ENCODE peak calls at places on chromosome 16, in five cellular contexts. Z is stomach, X is HCT116, N is breast epithelium, W is transverse colon. H is an unnamed sample.

GRCh38 chr16:27253526-27253930 is 15.0 kb downstream of the NSMCE1 start:
- DNase-seq in Z (no peak), X (peak; percentile 65), N (no peak), W (no peak), H (no peak)

GRCh38 chr16:16028311-16028999 is 79.0 kb downstream of the ABCC1 start:
- DNase-seq in Z (peak; percentile 77), X (no peak), N (no peak), W (peak; percentile 55), H (no peak)

GRCh38 chr16:4767872-4768548 is 1.0 kb upstream of the ZNF500 start:
- DNase-seq in Z (no peak), X (peak; percentile 8), N (no peak), W (peak; percentile 40), H (no peak)

GRCh38 chr16:47574091-47575054 is 113.2 kb downstream of the PHKB start:
- DNase-seq in Z (no peak), X (no peak), N (no peak), W (no peak), H (no peak)

GRCh38 chr16:54054237-54054780 is 232.3 kb downstream of the IRX3 start:
- DNase-seq in Z (no peak), X (no peak), N (no peak), W (no peak), H (no peak)

GRCh38 chr16:66886346-66886745 is 6.0 kb downstream of the PDP2 start:
- DNase-seq in Z (no peak), X (no peak), N (no peak), W (no peak), H (no peak)

GRCh38 chr16:58077796-58078195 is 51.4 kb downstream of the CFAP20 start:
- DNase-seq in Z (no peak), X (no peak), N (no peak), W (no peak), H (no peak)

GRCh38 chr16:65214196-65214595 is 92.3 kb upstream of the CDH11 start:
- DNase-seq in Z (no peak), X (no peak), N (no peak), W (no peak), H (no peak)

GRCh38 chr16:13471036-13471435 is 448.9 kb upstream of the ERCC4 start:
- DNase-seq in Z (no peak), X (no peak), N (no peak), W (no peak), H (no peak)

GRCh38 chr16:3879258-3879886 is 1.1 kb downstream of the CREBBP start:
- DNase-seq in Z (peak; percentile 27), X (no peak), N (no peak), W (peak; percentile 25), H (peak; percentile 14)

GRCh38 chr16:30010817-30011504 is at the start of gene DOC2A:
- DNase-seq in Z (no peak), X (no peak), N (no peak), W (no peak), H (no peak)

GRCh38 chr16:70746708-70747424 is 54.1 kb downstream of the VAC14 start:
- DNase-seq in Z (peak; percentile 85), X (peak; percentile 75), N (peak; percentile 74), W (peak; percentile 82), H (peak; percentile 91)

GRCh38 chr16:17470002-17470870 is 524 bp downstream of the XYLT1 start:
- DNase-seq in Z (no peak), X (no peak), N (no peak), W (peak; percentile 27), H (no peak)

GRCh38 chr16:17312100-17312732 is 158.5 kb downstream of the XYLT1 start:
- DNase-seq in Z (peak; percentile 70), X (peak; percentile 73), N (peak; percentile 71), W (peak; percentile 89), H (peak; percentile 69)

GRCh38 chr16:4507588-4508345 is 30.8 kb downstream of the CDIP1 start:
- DNase-seq in Z (no peak), X (no peak), N (no peak), W (no peak), H (no peak)

GRCh38 chr16:74607967-74608356 is 1.0 kb upstream of the GLG1 start:
- DNase-seq in Z (no peak), X (no peak), N (no peak), W (no peak), H (no peak)

GRCh38 chr16:64534180-64534780 is 587.6 kb downstream of the CDH11 start:
- DNase-seq in Z (no peak), X (no peak), N (no peak), W (no peak), H (no peak)

GRCh38 chr16:78763821-78764440 is 664.5 kb downstream of the WWOX start:
- DNase-seq in Z (no peak), X (no peak), N (no peak), W (no peak), H (no peak)

GRCh38 chr16:19291459-19291858 is 5.9 kb downstream of the CLEC19A start:
- DNase-seq in Z (no peak), X (no peak), N (no peak), W (no peak), H (no peak)

GRCh38 chr16:10965440-10966039 is 21.2 kb downstream of the CLEC16A start:
- DNase-seq in Z (no peak), X (no peak), N (no peak), W (no peak), H (no peak)

GRCh38 chr16:582614-583331 is 7.1 kb upstream of the RAB40C start:
- DNase-seq in Z (peak; percentile 86), X (no peak), N (no peak), W (no peak), H (no peak)

GRCh38 chr16:63312343-63312742 is 1276.1 kb upstream of the CDH8 start:
- DNase-seq in Z (no peak), X (no peak), N (no peak), W (no peak), H (no peak)

GRCh38 chr16:86011532-86011931 is 112.6 kb downstream of the IRF8 start:
- DNase-seq in Z (no peak), X (no peak), N (peak; percentile 28), W (no peak), H (no peak)

GRCh38 chr16:75250809-75251279 is 580 bp downstream of the BCAR1 start:
- DNase-seq in Z (peak; percentile 80), X (no peak), N (no peak), W (peak; percentile 77), H (no peak)

GRCh38 chr16:2432286-2432685 is 3.0 kb downstream of the CCNF start:
- DNase-seq in Z (no peak), X (no peak), N (no peak), W (no peak), H (no peak)

GRCh38 chr16:75286996-75287395 is 35.6 kb upstream of the BCAR1 start:
- DNase-seq in Z (no peak), X (no peak), N (no peak), W (no peak), H (no peak)

GRCh38 chr16:17369441-17369951 is 101.3 kb downstream of the XYLT1 start:
- DNase-seq in Z (peak; percentile 59), X (no peak), N (no peak), W (peak; percentile 71), H (no peak)

GRCh38 chr16:10668322-10669045 is 26.2 kb downstream of the TEKT5 start:
- DNase-seq in Z (peak; percentile 33), X (no peak), N (no peak), W (no peak), H (no peak)

GRCh38 chr16:4666537-4667202 is 26.7 kb upstream of the NUDT16L1 start:
- DNase-seq in Z (no peak), X (no peak), N (no peak), W (no peak), H (no peak)

GRCh38 chr16:29920690-29921371 is 5.2 kb downstream of the KCTD13 start:
- DNase-seq in Z (no peak), X (no peak), N (no peak), W (no peak), H (no peak)

GRCh38 chr16:28526201-28527099 is 12.3 kb downstream of the NUPR1 start:
- DNase-seq in Z (no peak), X (no peak), N (no peak), W (no peak), H (no peak)

GRCh38 chr16:84062734-84063640 is 20.4 kb upstream of the SLC38A8 start:
- DNase-seq in Z (peak; percentile 76), X (peak; percentile 52), N (no peak), W (peak; percentile 70), H (peak; percentile 51)

GRCh38 chr16:15996432-15997109 is 47.2 kb downstream of the ABCC1 start:
- DNase-seq in Z (peak; percentile 34), X (peak; percentile 65), N (no peak), W (no peak), H (no peak)

DNA sequence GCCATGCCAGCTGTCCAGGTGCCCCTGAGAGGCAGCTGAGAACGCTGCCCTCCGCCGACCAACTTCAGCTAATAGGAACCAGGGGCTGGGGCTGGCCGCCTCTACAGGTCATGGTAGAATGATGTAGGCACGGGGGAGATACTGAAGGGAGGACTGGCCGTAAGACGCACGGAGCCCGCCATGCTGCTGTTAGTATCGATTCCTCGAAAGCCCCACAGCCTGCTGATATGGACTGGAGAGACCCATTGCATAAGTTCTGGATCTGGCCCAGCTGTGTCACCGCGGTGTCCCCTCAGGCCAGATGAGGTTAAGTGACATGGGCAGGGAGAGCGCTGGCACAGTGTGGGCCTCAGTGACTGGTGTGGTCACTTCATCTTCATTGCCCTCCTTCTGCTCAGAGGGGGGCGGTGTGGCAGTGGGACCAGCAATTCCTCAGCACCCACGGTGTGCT is 75.6 kb downstream of the AMFR start:
- DNase-seq in Z (no peak), X (no peak), N (no peak), W (no peak), H (no peak)
- TF ChIP-seq POLR2A in Z (no peak), X (no peak), N (no peak), W (no peak), H (no peak)

GRCh38 chr16:88976359-88977027 is 514 bp downstream of the CBFA2T3 start:
- DNase-seq in Z (no peak), X (no peak), N (no peak), W (no peak), H (no peak)
- TF ChIP-seq POLR2AphosphoS5 in Z (no peak), X (no peak), N (no peak), W (no peak), H (no peak)

GRCh38 chr16:68972008-68972407 is 128.7 kb downstream of the TANGO6 start:
- DNase-seq in Z (no peak), X (no peak), N (no peak), W (no peak), H (no peak)

GRCh38 chr16:68978303-68978954 is 127.0 kb upstream of the HAS3 start:
- DNase-seq in Z (no peak), X (no peak), N (no peak), W (no peak), H (no peak)

GRCh38 chr16:68973611-68974120 is 130.3 kb downstream of the TANGO6 start:
- DNase-seq in Z (no peak), X (no peak), N (no peak), W (no peak), H (no peak)

GRCh38 chr16:68969338-68969737 is 126.0 kb downstream of the TANGO6 start:
- DNase-seq in Z (no peak), X (no peak), N (no peak), W (no peak), H (no peak)

DNA sequence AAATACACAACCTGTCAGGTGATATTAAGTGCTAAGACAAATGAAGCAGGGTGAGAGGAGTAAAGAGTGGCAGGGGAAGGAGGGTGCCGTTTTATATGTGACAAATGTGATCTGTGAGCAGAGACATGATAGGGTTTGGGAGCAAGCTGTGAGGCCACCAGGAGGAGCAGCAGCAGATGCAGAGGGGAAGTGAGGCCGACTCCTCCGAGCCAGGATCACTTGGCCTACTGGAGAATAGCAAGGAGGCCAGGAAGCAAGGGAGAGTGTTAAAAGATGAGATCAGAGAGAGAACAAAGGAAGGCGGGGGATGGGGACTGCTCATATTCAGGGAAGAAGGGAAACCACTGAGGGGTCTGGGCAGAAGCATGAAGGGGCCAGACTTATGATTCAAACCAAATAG is 129.4 kb downstream of the TANGO6 start:
- DNase-seq in Z (no peak), X (no peak), N (no peak), W (peak; percentile 17), H (no peak)
- H3K4me3 ChIP-seq in Z (no peak overlapping the region), X (no peak overlapping the region), N (no peak overlapping the region), W (no peak overlapping the region), H (no peak overlapping the region)

GRCh38 chr16:88706288-88706964 is at the start of the genes CTU2 and RNF166:
- DNase-seq in Z (peak; percentile 94), X (peak; percentile 83), N (peak; percentile 87), W (peak; percentile 93), H (peak; percentile 86)
- TF ChIP-seq POLR2A in Z (no peak), X (peak; percentile 53), N (no peak), W (peak; percentile 43), H (peak; percentile 69)